ENCODE peak calls at places on chromosome 12, in five cellular contexts. A is NCI-H146, Y is fibroblast of pulmonary artery, D is adipocyte, Q is progenitor cell of endocrine pancreas. G is an unnamed sample.

GRCh38 chr12:1760566-1761382 is 59.6 kb upstream of the LRTM2 start:
- DNase-seq in Y (peak), Q (no peak), A (no peak), D (no peak), G (no peak)

GRCh38 chr12:119725523-119725922 is 57.6 kb downstream of the PRKAB1 start:
- DNase-seq in D (no peak), Q (no peak), A (no peak), Y (no peak), G (no peak)

GRCh38 chr12:67509987-67510386 is 138.6 kb upstream of the DYRK2 start:
- DNase-seq in A (no peak), D (no peak), Q (no peak), Y (peak), G (no peak)

GRCh38 chr12:108312885-108313203 is 26.3 kb downstream of the CMKLR1 start:
- DNase-seq in Y (peak), D (peak), Q (no peak), A (no peak), G (no peak)

GRCh38 chr12:51082561-51083139 is 746 bp downstream of the CSRNP2 start:
- DNase-seq in A (peak), Q (no peak), Y (peak), D (peak), G (no peak)

GRCh38 chr12:116141110-116141832 is 136.2 kb downstream of the MED13L start:
- DNase-seq in A (no peak), Q (no peak), Y (no peak), D (no peak), G (no peak)

GRCh38 chr12:104426926-104427546 is 29.7 kb upstream of the CHST11 start:
- DNase-seq in Q (no peak), Y (peak), A (no peak), D (peak), G (no peak)

GRCh38 chr12:103654816-103655215 is 67.7 kb downstream of the STAB2 start:
- DNase-seq in Y (no peak), D (no peak), Q (no peak), A (no peak), G (no peak)

GRCh38 chr12:47071241-47071852 is 8.1 kb upstream of the PCED1B start:
- DNase-seq in Y (no peak), D (no peak), A (peak), Q (no peak), G (no peak)

GRCh38 chr12:77728018-77728417 is 102.7 kb upstream of the NAV3 start:
- DNase-seq in D (no peak), A (no peak), Q (no peak), Y (no peak), G (no peak)

GRCh38 chr12:124518051-124518932 is 49.1 kb downstream of the NCOR2 start:
- DNase-seq in Y (peak), Q (no peak), A (peak), D (peak), G (no peak)

GRCh38 chr12:65881965-65882413 is 57.7 kb downstream of the HMGA2 start:
- DNase-seq in Q (no peak), A (no peak), Y (peak), D (no peak), G (no peak)

GRCh38 chr12:66636771-66637170 is 42.1 kb downstream of the GRIP1 start:
- DNase-seq in A (no peak), Q (no peak), D (no peak), Y (no peak), G (no peak)

GRCh38 chr12:93624595-93625294 is 52.3 kb downstream of the SOCS2 start:
- DNase-seq in Y (peak), D (peak), Q (no peak), A (no peak), G (no peak)

GRCh38 chr12:73240110-73240509 is 967.9 kb downstream of the TRHDE start:
- DNase-seq in D (no peak), A (no peak), Q (no peak), Y (no peak), G (no peak)

GRCh38 chr12:53505086-53505485 is 2.2 kb downstream of the NPFF start:
- DNase-seq in A (no peak), Q (no peak), Y (peak), D (peak), G (no peak)

GRCh38 chr12:74381968-74382367 is 155.7 kb upstream of the ATXN7L3B start:
- DNase-seq in A (no peak), D (peak), Y (no peak), Q (no peak), G (no peak)

GRCh38 chr12:2183556-2184541 is 131.1 kb downstream of the CACNA1C start:
- DNase-seq in Y (peak), A (no peak), Q (no peak), D (peak), G (no peak)

GRCh38 chr12:54447917-54448316 is 25.5 kb downstream of the GTSF1 start:
- DNase-seq in Q (no peak), Y (no peak), D (no peak), A (no peak), G (no peak)

GRCh38 chr12:69039881-69040280 is 106.9 kb upstream of the CPM start:
- DNase-seq in A (no peak), Q (no peak), D (no peak), Y (peak), G (no peak)

GRCh38 chr12:130715150-130715995 is 726 bp downstream of the RIMBP2 start:
- DNase-seq in D (no peak), A (peak), Q (no peak), Y (no peak), G (no peak)

GRCh38 chr12:103966736-103967135 is 1.1 kb downstream of the TDG start:
- DNase-seq in D (peak), Y (no peak), A (no peak), Q (no peak), G (no peak)

G was measured in stimulated activated CD4-positive, alpha-beta T cell treated with anti-CD3 and anti-CD28 coated beads, Interleukin-1b, Interleukin-23, amount 100 ng/mL, for 4 hours.